ENCODE peak calls at places on chromosomes 11 and 22, in seven cellular contexts. J is aorta, S is coronary artery, G is brain microvascular endothelial cell, R is sigmoid colon, B is body of pancreas, A is left lung. O is an unnamed sample.

GRCh38 chr22:36008131-36008530 is 20.5 kb downstream of the RBFOX2 start:
- DNase-seq in J (no peak), G (no peak), S (no peak), A (no peak), R (no peak), B (no peak), O (no peak)

GRCh38 chr11:2987881-2988280 is 4.2 kb downstream of the NAP1L4 start:
- DNase-seq in G (no peak), A (no peak), S (no peak), B (no peak), J (no peak), R (no peak), O (no peak)

GRCh38 chr11:110186456-110186855 is 93.3 kb downstream of the ZC3H12C start:
- DNase-seq in A (no peak), R (no peak), G (no peak), S (no peak), J (no peak), B (no peak), O (no peak)

GRCh38 chr11:3206128-3206921 is 12.3 kb downstream of the MRGPRG start:
- DNase-seq in S (no peak), R (no peak), G (no peak), J (peak), B (no peak), A (peak), O (no peak)

GRCh38 chr22:30038219-30038618 is 42.0 kb upstream of the HORMAD2 start:
- DNase-seq in A (no peak), B (peak), R (no peak), J (no peak), S (no peak), G (peak), O (no peak)

GRCh38 chr11:34886609-34887008 is 29.6 kb downstream of the APIP start:
- DNase-seq in S (no peak), R (no peak), B (no peak), J (no peak), G (no peak), A (no peak), O (no peak)

GRCh38 chr11:1204381-1205101 is 18.3 kb upstream of the MUC5B start:
- DNase-seq in R (peak), G (no peak), S (peak), B (no peak), A (peak), J (peak), O (no peak)

GRCh38 chr22:48398181-48398905 is 1429.3 kb downstream of the BRD1 start:
- DNase-seq in G (no peak), A (no peak), S (no peak), B (no peak), J (peak), R (no peak), O (no peak)

GRCh38 chr22:27317961-27318360 is 483.6 kb downstream of the MN1 start:
- DNase-seq in G (no peak), R (no peak), B (no peak), S (no peak), J (peak), A (no peak), O (no peak)

GRCh38 chr11:61079416-61080150 is 22.7 kb upstream of the CD5 start:
- DNase-seq in S (peak), R (no peak), G (no peak), J (no peak), B (no peak), A (no peak), O (peak)

GRCh38 chr22:37202706-37203105 is 9.6 kb downstream of the SSTR3 start:
- DNase-seq in B (no peak), A (peak), S (no peak), G (no peak), R (peak), J (peak), O (no peak)

GRCh38 chr11:29318134-29318845 is 698.5 kb downstream of the KCNA4 start:
- DNase-seq in S (no peak), A (no peak), J (no peak), R (no peak), B (no peak), G (peak), O (no peak)

GRCh38 chr11:6646631-6647281 is 8.9 kb downstream of the DCHS1 start:
- DNase-seq in A (peak), G (no peak), J (no peak), B (no peak), S (peak), R (peak), O (no peak)

GRCh38 chr11:126414615-126415014 is 59.1 kb downstream of the ST3GAL4 start:
- DNase-seq in R (no peak), S (no peak), B (no peak), G (no peak), A (no peak), J (peak), O (no peak)

GRCh38 chr11:2882681-2883110 is 2.9 kb downstream of the CDKN1C start:
- DNase-seq in J (no peak), B (no peak), R (no peak), A (no peak), S (no peak), G (no peak), O (no peak)

GRCh38 chr11:26599421-26599820 is 27.4 kb upstream of the MUC15 start:
- DNase-seq in G (peak), S (no peak), B (no peak), R (no peak), J (no peak), A (no peak), O (no peak)

GRCh38 chr11:9017773-9018172 is 14.0 kb upstream of the NRIP3 start:
- DNase-seq in A (peak), J (peak), G (no peak), S (peak), R (peak), B (peak), O (no peak)

GRCh38 chr22:39098026-39098425 is 982 bp downstream of the APOBEC3H start:
- DNase-seq in J (peak), A (no peak), R (peak), B (no peak), G (no peak), S (no peak), O (no peak)

GRCh38 chr11:45102810-45103621 is 43.4 kb upstream of the PRDM11 start:
- DNase-seq in G (peak), S (peak), B (peak), R (peak), A (peak), J (peak), O (peak)

GRCh38 chr11:100759106-100759505 is 72.0 kb downstream of the ARHGAP42 start:
- DNase-seq in J (no peak), B (no peak), R (no peak), A (no peak), S (no peak), G (no peak), O (no peak)

GRCh38 chr11:44270403-44271192 is 39.3 kb downstream of the ALX4 start:
- DNase-seq in B (no peak), A (no peak), G (no peak), J (no peak), S (peak), R (no peak), O (no peak)

GRCh38 chr11:14386895-14387480 is 28.0 kb upstream of the RRAS2 start:
- DNase-seq in J (no peak), A (no peak), B (no peak), S (no peak), G (peak), R (no peak), O (no peak)

GRCh38 chr11:108432783-108433182 is 34.5 kb downstream of the C11orf65 start:
- DNase-seq in S (no peak), B (no peak), A (no peak), G (peak), R (no peak), J (no peak), O (no peak)

GRCh38 chr11:126740857-126741256 is 259.7 kb downstream of the KIRREL3 start:
- DNase-seq in R (no peak), S (no peak), A (no peak), J (no peak), G (no peak), B (no peak), O (no peak)

GRCh38 chr11:110777765-110778164 is 65.5 kb upstream of the ARHGAP20 start:
- DNase-seq in B (no peak), R (no peak), J (no peak), A (no peak), S (no peak), G (peak), O (no peak)

GRCh38 chr11:120340529-120340928 is 4.3 kb downstream of the ARHGEF12 start:
- DNase-seq in A (no peak), B (no peak), J (no peak), R (no peak), G (no peak), S (no peak), O (no peak)

GRCh38 chr11:88179141-88179540 is 3.9 kb upstream of the RAB38 start:
- DNase-seq in B (no peak), S (no peak), R (no peak), A (no peak), G (peak), J (no peak), O (no peak)

GRCh38 chr22:36360011-36360410 is 27.8 kb downstream of the MYH9 start:
- DNase-seq in S (no peak), G (no peak), B (no peak), J (no peak), R (no peak), A (no peak), O (no peak)

GRCh38 chr22:17631076-17631565 is 2.6 kb upstream of the ATP6V1E1 start:
- DNase-seq in A (no peak), G (no peak), J (no peak), S (no peak), R (no peak), B (no peak), O (no peak)

GRCh38 chr22:26709617-26710390 is 52.4 kb downstream of the MIAT start:
- DNase-seq in A (no peak), R (no peak), B (no peak), G (peak), J (no peak), S (no peak), O (no peak)

GRCh38 chr22:24400726-24401596 is 26.4 kb upstream of the ADORA2A start:
- DNase-seq in R (no peak), G (no peak), B (no peak), A (no peak), S (no peak), J (no peak), O (no peak)

GRCh38 chr11:67250059-67251043 is 15.9 kb upstream of the GRK2 start:
- DNase-seq in A (peak), S (no peak), B (no peak), J (no peak), R (no peak), G (no peak), O (no peak)
- H3K27ac ChIP-seq in A (no peak), S (no peak), B (no peak), J (no peak), R (no peak), G (no peak), O (no peak)

GRCh38 chr22:43291381-43291780 is 51.8 kb downstream of the SCUBE1 start:
- DNase-seq in B (no peak), A (no peak), S (no peak), R (no peak), J (no peak), G (no peak), O (no peak)

GRCh38 chr22:43288807-43289417 is 54.3 kb downstream of the SCUBE1 start:
- DNase-seq in A (no peak), B (no peak), G (no peak), J (no peak), S (no peak), R (no peak), O (no peak)

GRCh38 chr22:43289976-43290663 is 53.1 kb downstream of the SCUBE1 start:
- DNase-seq in R (peak), G (no peak), A (no peak), J (peak), S (no peak), B (no peak), O (no peak)

GRCh38 chr22:43288378-43288777 is 54.8 kb downstream of the SCUBE1 start:
- DNase-seq in A (no peak), R (no peak), B (no peak), J (no peak), S (no peak), G (no peak), O (no peak)

GRCh38 chr22:43289551-43289963 is 53.6 kb downstream of the SCUBE1 start:
- DNase-seq in J (no peak), B (no peak), R (no peak), S (no peak), A (no peak), G (no peak), O (no peak)
- H3K4me3 ChIP-seq in J (no peak), B (no peak), R (no peak), S (peak), A (peak), G (no peak), O (no peak)

GRCh38 chr22:50523806-50524663 is 1.4 kb downstream of the SCO2 start:
- DNase-seq in R (peak), B (no peak), S (peak), J (no peak), G (no peak), A (peak), O (no peak)
- H3K27ac ChIP-seq in R (no peak), B (no peak), S (no peak), J (no peak), G (no peak), A (peak), O (peak)

DNA sequence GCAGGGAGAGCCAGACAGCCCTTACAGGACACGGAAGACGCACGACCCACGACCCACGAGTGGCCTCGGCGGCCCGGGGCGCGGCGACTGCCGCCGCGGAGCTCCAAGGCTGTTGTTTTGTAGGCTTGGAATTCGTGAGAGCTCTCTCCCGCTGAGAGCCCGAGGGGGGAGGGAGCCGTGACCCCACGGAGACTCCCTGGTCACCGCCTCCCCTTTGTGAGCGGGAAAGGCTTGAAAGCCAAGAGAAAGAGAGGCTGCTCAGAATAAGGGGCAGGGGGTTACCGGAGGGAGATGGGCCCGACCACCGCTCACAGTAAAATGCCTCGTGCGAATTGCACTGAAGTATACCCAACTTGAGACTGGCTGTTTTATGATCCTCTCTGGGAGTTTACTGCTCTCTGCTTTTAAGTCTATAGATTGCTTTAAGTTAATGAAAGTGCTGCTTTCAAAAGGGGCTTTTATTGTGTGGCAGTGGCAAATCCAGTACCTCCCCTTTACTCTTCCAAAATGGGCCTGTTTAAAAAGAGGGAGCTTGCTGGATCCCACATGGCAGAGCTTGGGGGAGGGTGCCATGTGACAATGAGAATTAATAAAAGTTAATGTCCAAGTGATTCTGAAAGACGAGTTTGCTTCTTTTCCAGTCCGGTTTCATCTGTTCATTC is 2.9 kb downstream of the PKNOX2 start:
- DNase-seq in S (no peak), J (peak), R (peak), G (peak), B (peak), A (no peak), O (no peak)
- H3K4me3 ChIP-seq in S (peak), J (no peak), R (peak), G (peak), B (no peak), A (peak), O (no peak)

GRCh38 chr11:10864688-10865087 is 6.8 kb upstream of the ZBED5 start:
- DNase-seq in B (no peak), S (no peak), G (no peak), A (no peak), R (no peak), J (no peak), O (no peak)
- H3K27ac ChIP-seq in B (no peak), S (peak), G (no peak), A (no peak), R (peak), J (no peak), O (no peak)

GRCh38 chr22:46082633-46083032 is 67.7 kb upstream of the PPARA start:
- DNase-seq in B (peak), A (no peak), G (no peak), S (no peak), J (no peak), R (peak), O (no peak)
- H3K4me3 ChIP-seq in B (no peak), A (peak), G (peak), S (peak), J (no peak), R (no peak), O (no peak)